ENCODE peak calls at places on chromosomes 6 and 20, in four cellular contexts. F, N, T and Y are unnamed samples.

GRCh38 chr6:40426341-40427066 is 160.7 kb downstream of the LRFN2 start:
- DNase-seq in F (no peak), N (no peak), T (no peak), Y (no peak)

GRCh38 chr6:136173519-136174507 is 76.3 kb downstream of the MTFR2 start:
- DNase-seq in F (peak; percentile 37), N (peak; percentile 89), T (no peak), Y (no peak)

GRCh38 chr6:34039943-34040342 is 105.9 kb downstream of the GRM4 start:
- DNase-seq in F (no peak), N (no peak), T (no peak), Y (no peak)

GRCh38 chr6:138109042-138109997 is 2.1 kb upstream of the PERP start:
- DNase-seq in F (peak; percentile 61), N (peak; percentile 91), T (peak; percentile 55), Y (peak; percentile 85)

GRCh38 chr20:12965880-12966270 is 42.9 kb upstream of the SPTLC3 start:
- DNase-seq in F (no peak), N (no peak), T (no peak), Y (no peak)

GRCh38 chr6:152572395-152573061 is 64.6 kb downstream of the SYNE1 start:
- DNase-seq in F (no peak), N (peak; percentile 78), T (no peak), Y (no peak)

GRCh38 chr6:167094820-167095637 is 27.9 kb upstream of the CCR6 start:
- DNase-seq in F (no peak), N (no peak), T (no peak), Y (no peak)

GRCh38 chr20:50308513-50309279 is 118.1 kb downstream of the CEBPB start:
- DNase-seq in F (peak; percentile 96), N (peak; percentile 52), T (peak; percentile 91), Y (no peak)

GRCh38 chr20:32809907-32810306 is 9.8 kb upstream of the MAPRE1 start:
- DNase-seq in F (no peak), N (no peak), T (no peak), Y (no peak)

GRCh38 chr20:54084727-54085368 is 14.5 kb upstream of the BCAS1 start:
- DNase-seq in F (no peak), N (no peak), T (no peak), Y (no peak)

GRCh38 chr6:93676506-93676905 is 257.1 kb upstream of the EPHA7 start:
- DNase-seq in F (no peak), N (peak; percentile 37), T (no peak), Y (no peak)

GRCh38 chr6:152087096-152087495 is 279.6 kb downstream of the ESR1 start:
- DNase-seq in F (no peak), N (no peak), T (no peak), Y (peak; percentile 86)

GRCh38 chr6:154341876-154342275 is 14.7 kb downstream of the IPCEF1 start:
- DNase-seq in F (no peak), N (no peak), T (no peak), Y (peak; percentile 76)

GRCh38 chr6:1904898-1905297 is 295.2 kb downstream of the FOXC1 start:
- DNase-seq in F (no peak), N (no peak), T (no peak), Y (no peak)

GRCh38 chr20:4320284-4320683 is 304.9 kb upstream of the RNF24 start:
- DNase-seq in F (no peak), N (no peak), T (peak; percentile 65), Y (no peak)

GRCh38 chr6:139135578-139136545 is 982 bp downstream of the HECA start:
- DNase-seq in F (peak; percentile 55), N (peak; percentile 55), T (peak; percentile 87), Y (no peak)

GRCh38 chr20:51902933-51903332 is 100.6 kb upstream of the SALL4 start:
- DNase-seq in F (no peak), N (no peak), T (no peak), Y (no peak)

GRCh38 chr6:165967768-165968408 is 199.8 kb downstream of the TBXT start:
- DNase-seq in F (no peak), N (no peak), T (no peak), Y (no peak)

GRCh38 chr6:130008236-130008873 is 10.0 kb upstream of the L3MBTL3 start:
- DNase-seq in F (no peak), N (peak; percentile 96), T (no peak), Y (no peak)

GRCh38 chr6:157551041-157551832 is 170.2 kb downstream of the ZDHHC14 start:
- DNase-seq in F (no peak), N (no peak), T (no peak), Y (no peak)

GRCh38 chr20:37839432-37839827 is 63.5 kb upstream of the VSTM2L start:
- DNase-seq in F (no peak), N (no peak), T (no peak), Y (no peak)

GRCh38 chr20:44973053-44973452 is 6.7 kb downstream of the STK4 start:
- DNase-seq in F (no peak), N (no peak), T (no peak), Y (no peak)

GRCh38 chr6:157912326-157912725 is 69.3 kb upstream of the SYNJ2 start:
- DNase-seq in F (no peak), N (peak; percentile 21), T (no peak), Y (no peak)

GRCh38 chr6:90082847-90083246 is 188.6 kb downstream of the GJA10 start:
- DNase-seq in F (no peak), N (no peak), T (no peak), Y (no peak)

GRCh38 chr6:71478834-71479541 is 190.4 kb downstream of the OGFRL1 start:
- DNase-seq in F (no peak), N (peak; percentile 95), T (no peak), Y (no peak)

GRCh38 chr20:4160761-4161305 is 145.5 kb upstream of the RNF24 start:
- DNase-seq in F (no peak), N (no peak), T (peak; percentile 57), Y (no peak)

GRCh38 chr6:79042799-79043126 is 35.3 kb downstream of the PHIP start:
- DNase-seq in F (no peak), N (no peak), T (no peak), Y (no peak)

GRCh38 chr20:44496976-44497375 is 21.3 kb downstream of the TTPAL start:
- DNase-seq in F (no peak), N (no peak), T (no peak), Y (no peak)

GRCh38 chr6:148240463-148240845 is 102.2 kb upstream of the SASH1 start:
- DNase-seq in F (no peak), N (no peak), T (no peak), Y (no peak)

DNA sequence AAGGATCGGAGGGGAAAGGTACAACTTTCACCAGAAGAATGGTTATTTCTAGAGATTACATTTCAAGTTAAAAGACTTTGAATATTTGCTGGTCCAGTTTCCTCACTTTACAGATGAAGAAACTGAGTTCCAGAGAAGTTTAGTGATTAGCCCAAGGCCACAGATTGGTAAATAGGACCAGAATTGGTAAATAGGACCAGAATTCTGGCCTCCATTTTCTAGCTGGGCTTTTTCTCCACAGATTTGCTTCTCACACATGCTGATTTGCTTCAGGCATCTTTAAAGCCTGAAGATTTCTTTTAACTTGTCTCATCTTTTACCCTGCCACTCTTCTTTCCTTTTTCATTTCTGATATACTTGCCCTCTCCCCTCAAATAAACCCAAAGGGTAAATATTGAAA is 5.2 kb upstream of the LIN28B start:
- DNase-seq in F (no peak), N (no peak), T (no peak), Y (no peak)
- H3K4me3 ChIP-seq in F (no peak overlapping the region), N (no peak overlapping the region), T (no peak overlapping the region), Y (no peak overlapping the region)

DNA sequence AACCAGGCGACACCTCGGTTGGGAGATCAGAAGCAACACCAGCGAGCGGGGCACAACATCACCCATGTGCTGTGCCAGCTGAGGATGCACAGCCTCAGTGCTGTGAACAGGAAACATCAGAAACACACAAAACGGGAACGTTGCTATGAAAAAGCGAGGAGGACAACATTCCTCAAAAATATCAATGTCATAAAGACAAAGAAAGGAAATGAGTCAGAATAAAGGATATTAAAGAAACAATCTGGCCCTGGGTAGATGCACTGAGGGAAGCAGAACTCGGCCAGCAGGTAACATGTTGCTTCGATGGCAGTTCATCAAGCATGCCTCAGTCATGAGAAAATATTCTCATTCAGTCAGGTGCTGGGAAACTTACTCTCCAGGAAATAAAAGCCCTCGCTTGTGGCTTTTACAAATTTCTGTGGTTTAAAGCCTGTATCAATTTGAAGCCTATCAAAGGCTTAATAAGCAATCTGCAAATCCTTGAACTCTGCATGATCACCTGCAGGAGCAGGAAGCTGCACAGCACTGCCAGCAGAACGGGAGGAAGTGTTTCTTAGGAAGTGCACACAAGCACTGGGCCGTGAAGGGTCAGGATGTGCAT is 77.5 kb downstream of the GINS1 start:
- DNase-seq in F (no peak), N (peak; percentile 92), T (no peak), Y (no peak)
- H3K4me3 ChIP-seq in F (no peak overlapping the region), N (no peak overlapping the region), T (no peak overlapping the region), Y (no peak overlapping the region)

GRCh38 chr6:54058236-54058635 is 53.0 kb upstream of the MLIP start:
- DNase-seq in F (no peak), N (no peak), T (no peak), Y (no peak)

GRCh38 chr6:54063228-54063539 is 48.1 kb upstream of the MLIP start:
- DNase-seq in F (no peak), N (no peak), T (no peak), Y (no peak)

GRCh38 chr6:54057068-54057467 is 54.2 kb upstream of the MLIP start:
- DNase-seq in F (no peak), N (no peak), T (no peak), Y (no peak)

GRCh38 chr6:54059683-54060082 is 51.6 kb upstream of the MLIP start:
- DNase-seq in F (no peak), N (peak; percentile 49), T (no peak), Y (no peak)

GRCh38 chr6:54060286-54060685 is 51.0 kb upstream of the MLIP start:
- DNase-seq in F (no peak), N (peak; percentile 59), T (no peak), Y (no peak)
- H3K4me3 ChIP-seq in F (no peak overlapping the region), N (no peak overlapping the region), T (no peak overlapping the region), Y (no peak overlapping the region)

GRCh38 chr20:35292504-35293285 is 470 bp upstream of the FAM83C start:
- DNase-seq in F (no peak), N (no peak), T (no peak), Y (no peak)
- H3K4me3 ChIP-seq in F (no peak overlapping the region), N (no peak overlapping the region), T (no peak overlapping the region), Y (no peak overlapping the region)